ENCODE peak calls at places on chromosomes 3 and 15, in seven cellular contexts. One of them, this sample, is unnamed.

GRCh38 chr3:166270428-166270827 is 433.2 kb upstream of the BCHE start:
- DNase-seq in esophagus squamous epithelium: no peak
- DNase-seq in ovary: no peak
- DNase-seq in pancreas: no peak
- DNase-seq in Panc1: no peak
- DNase-seq in psoas muscle: no peak
- DNase-seq in RWPE2: no peak
- DNase-seq in this sample: peak; percentile 6

GRCh38 chr15:95142441-95142840 is 911.1 kb downstream of the MCTP2 start:
- DNase-seq in esophagus squamous epithelium: no peak
- DNase-seq in ovary: no peak
- DNase-seq in pancreas: no peak
- DNase-seq in Panc1: no peak
- DNase-seq in psoas muscle: no peak
- DNase-seq in RWPE2: no peak
- DNase-seq in this sample: no peak

GRCh38 chr3:115835946-115836345 is 212.6 kb downstream of the GAP43 start:
- DNase-seq in esophagus squamous epithelium: no peak
- DNase-seq in ovary: no peak
- DNase-seq in pancreas: no peak
- DNase-seq in Panc1: no peak
- DNase-seq in psoas muscle: no peak
- DNase-seq in RWPE2: no peak
- DNase-seq in this sample: no peak

GRCh38 chr15:39300451-39301153 is 280.3 kb upstream of the THBS1 start:
- DNase-seq in esophagus squamous epithelium: no peak
- DNase-seq in ovary: no peak
- DNase-seq in pancreas: no peak
- DNase-seq in Panc1: no peak
- DNase-seq in psoas muscle: no peak
- DNase-seq in RWPE2: no peak
- DNase-seq in this sample: no peak

GRCh38 chr3:188021502-188022040 is 132.4 kb upstream of the LPP start:
- DNase-seq in esophagus squamous epithelium: no peak
- DNase-seq in ovary: no peak
- DNase-seq in pancreas: no peak
- DNase-seq in Panc1: no peak
- DNase-seq in psoas muscle: no peak
- DNase-seq in RWPE2: no peak
- DNase-seq in this sample: peak; percentile 33

GRCh38 chr3:160556141-160556540 is 9.2 kb downstream of the KPNA4 start:
- DNase-seq in esophagus squamous epithelium: no peak
- DNase-seq in ovary: no peak
- DNase-seq in pancreas: no peak
- DNase-seq in Panc1: no peak
- DNase-seq in psoas muscle: no peak
- DNase-seq in RWPE2: no peak
- DNase-seq in this sample: no peak

GRCh38 chr3:56089739-56090138 is 378.5 kb downstream of the ERC2 start:
- DNase-seq in esophagus squamous epithelium: no peak
- DNase-seq in ovary: no peak
- DNase-seq in pancreas: no peak
- DNase-seq in Panc1: no peak
- DNase-seq in psoas muscle: no peak
- DNase-seq in RWPE2: no peak
- DNase-seq in this sample: no peak

GRCh38 chr15:73677146-73677607 is 7.0 kb upstream of the CD276 start:
- DNase-seq in esophagus squamous epithelium: no peak
- DNase-seq in ovary: peak; percentile 55
- DNase-seq in pancreas: peak; percentile 61
- DNase-seq in Panc1: peak; percentile 46
- DNase-seq in psoas muscle: peak; percentile 46
- DNase-seq in RWPE2: no peak
- DNase-seq in this sample: no peak

GRCh38 chr15:62403164-62403809 is 238.2 kb upstream of the C2CD4B start:
- DNase-seq in esophagus squamous epithelium: no peak
- DNase-seq in ovary: no peak
- DNase-seq in pancreas: no peak
- DNase-seq in Panc1: no peak
- DNase-seq in psoas muscle: no peak
- DNase-seq in RWPE2: no peak
- DNase-seq in this sample: no peak

GRCh38 chr3:81910244-81910852 is 148.9 kb upstream of the GBE1 start:
- DNase-seq in esophagus squamous epithelium: no peak
- DNase-seq in ovary: no peak
- DNase-seq in pancreas: no peak
- DNase-seq in Panc1: peak; percentile 1
- DNase-seq in psoas muscle: no peak
- DNase-seq in RWPE2: no peak
- DNase-seq in this sample: no peak

GRCh38 chr3:94525039-94525438 is 462.2 kb downstream of the NSUN3 start:
- DNase-seq in esophagus squamous epithelium: no peak
- DNase-seq in ovary: peak; percentile 41
- DNase-seq in pancreas: no peak
- DNase-seq in Panc1: no peak
- DNase-seq in psoas muscle: no peak
- DNase-seq in RWPE2: no peak
- DNase-seq in this sample: no peak

GRCh38 chr3:34864011-34864410 is 775.3 kb upstream of the ARPP21 start:
- DNase-seq in esophagus squamous epithelium: no peak
- DNase-seq in ovary: no peak
- DNase-seq in pancreas: no peak
- DNase-seq in Panc1: no peak
- DNase-seq in psoas muscle: no peak
- DNase-seq in RWPE2: no peak
- DNase-seq in this sample: no peak

GRCh38 chr15:72421484-72421883 is 23.4 kb downstream of the TMEM202 start:
- DNase-seq in esophagus squamous epithelium: no peak
- DNase-seq in ovary: no peak
- DNase-seq in pancreas: no peak
- DNase-seq in Panc1: no peak
- DNase-seq in psoas muscle: no peak
- DNase-seq in RWPE2: no peak
- DNase-seq in this sample: no peak

GRCh38 chr3:77189684-77190083 is 149.8 kb downstream of the ROBO2 start:
- DNase-seq in esophagus squamous epithelium: no peak
- DNase-seq in ovary: no peak
- DNase-seq in pancreas: no peak
- DNase-seq in Panc1: no peak
- DNase-seq in psoas muscle: no peak
- DNase-seq in RWPE2: no peak
- DNase-seq in this sample: no peak

GRCh38 chr3:38047896-38048295 is 8.9 kb downstream of the DLEC1 start:
- DNase-seq in esophagus squamous epithelium: no peak
- DNase-seq in ovary: no peak
- DNase-seq in pancreas: no peak
- DNase-seq in Panc1: no peak
- DNase-seq in psoas muscle: no peak
- DNase-seq in RWPE2: no peak
- DNase-seq in this sample: no peak

DNA sequence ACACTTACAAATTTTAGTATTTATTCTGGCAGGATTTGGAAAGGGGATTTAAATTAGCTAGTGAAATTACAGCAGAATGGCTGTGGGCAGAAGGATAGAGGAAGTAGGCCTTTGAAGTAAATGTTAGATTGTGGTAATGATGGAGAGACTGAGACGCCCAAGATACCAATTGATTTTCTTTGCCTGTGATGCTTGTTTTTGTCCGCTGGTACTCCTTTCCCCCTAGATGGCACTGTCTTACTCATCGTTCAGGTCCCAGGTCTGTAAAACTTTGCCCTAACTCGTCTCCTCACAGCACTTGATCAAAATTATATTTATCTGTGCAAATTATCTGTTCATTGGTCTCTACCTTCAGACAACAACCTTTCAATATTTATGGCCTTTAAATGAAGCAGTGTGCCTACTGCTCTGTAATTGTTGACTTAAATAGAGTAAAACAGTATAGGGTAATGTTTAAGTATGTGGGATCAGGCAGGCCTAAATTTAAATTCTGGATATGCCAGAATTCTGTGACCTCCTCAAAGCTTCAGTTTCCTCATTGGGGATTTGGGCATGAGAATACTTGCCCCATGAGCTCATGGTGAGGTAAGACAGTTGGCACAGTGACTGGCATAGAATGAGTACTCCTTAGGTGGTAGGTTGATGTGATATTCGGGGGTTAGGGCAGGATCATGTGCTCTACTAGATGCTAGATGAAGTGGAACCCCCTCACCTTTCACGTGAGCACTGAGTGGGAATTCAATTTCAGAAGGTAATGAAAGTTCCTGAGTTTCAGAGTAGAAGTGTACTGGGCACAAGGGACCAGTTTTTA is 14.7 kb downstream of the ARL8B start:
- DNase-seq in esophagus squamous epithelium: no peak
- DNase-seq in ovary: no peak
- DNase-seq in pancreas: no peak
- DNase-seq in Panc1: no peak
- DNase-seq in psoas muscle: no peak
- DNase-seq in RWPE2: no peak
- DNase-seq in this sample: no peak
- TF ChIP-seq CTCF in esophagus squamous epithelium: no peak
- TF ChIP-seq CTCF in ovary: no peak
- TF ChIP-seq CTCF in pancreas: peak; percentile 7
- TF ChIP-seq CTCF in Panc1: peak; percentile 63
- TF ChIP-seq CTCF in psoas muscle: peak; percentile 33
- TF ChIP-seq CTCF in RWPE2: peak; percentile 77
- TF ChIP-seq CTCF in this sample: peak; percentile 43

DNA sequence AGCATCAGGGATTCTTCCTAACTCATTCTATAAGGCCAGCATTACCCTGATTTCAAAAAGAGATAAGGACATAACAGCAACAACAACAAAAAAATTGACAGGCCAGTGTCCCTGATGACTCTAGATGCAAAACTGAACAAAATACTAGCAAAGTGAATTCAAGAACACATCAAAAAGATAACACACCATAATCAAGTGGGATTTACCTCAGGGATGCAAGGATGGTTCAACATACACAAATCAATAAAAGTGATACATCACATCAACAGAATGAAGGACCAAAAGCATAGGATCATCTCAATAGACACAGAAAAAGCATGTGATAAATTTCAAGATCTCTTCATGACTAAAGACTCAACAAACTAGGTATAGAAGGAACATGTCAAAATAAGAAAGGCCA is 119.6 kb downstream of the STT3B start:
- DNase-seq in esophagus squamous epithelium: no peak
- DNase-seq in ovary: no peak
- DNase-seq in pancreas: no peak
- DNase-seq in Panc1: no peak
- DNase-seq in psoas muscle: no peak
- DNase-seq in RWPE2: no peak
- DNase-seq in this sample: no peak
- H3K9me3 ChIP-seq in esophagus squamous epithelium: peaks cover 56% of the 10 kb centered on the region
- H3K9me3 ChIP-seq in ovary: no peaks in the 10 kb centered on the region
- H3K9me3 ChIP-seq in pancreas: peaks cover 3% of the 10 kb centered on the region
- H3K9me3 ChIP-seq in Panc1: peaks cover 20% of the 10 kb centered on the region
- H3K9me3 ChIP-seq in psoas muscle: peaks cover 68% of the 10 kb centered on the region
- H3K9me3 ChIP-seq in RWPE2: peaks cover 10% of the 10 kb centered on the region
- H3K9me3 ChIP-seq in this sample: peaks cover 30% of the 10 kb centered on the region

DNA sequence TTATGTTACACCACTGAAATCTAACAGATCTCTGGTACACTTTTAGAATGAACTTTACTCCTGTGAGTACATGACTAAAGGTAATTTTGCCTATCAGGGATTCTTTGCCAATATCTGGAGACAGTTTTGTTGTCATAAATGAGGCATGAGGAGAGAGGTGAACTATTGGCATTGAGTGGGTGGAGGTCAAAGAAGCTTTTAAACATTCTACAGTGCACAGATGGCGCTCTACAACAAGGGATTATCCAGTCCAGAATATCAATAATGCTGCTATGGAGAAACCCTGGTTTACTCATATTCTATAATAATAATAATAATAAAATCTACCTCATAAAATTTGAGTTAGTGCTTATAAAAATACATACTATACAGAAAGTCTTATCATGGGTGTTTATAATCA is 702.3 kb downstream of the SI start:
- DNase-seq in esophagus squamous epithelium: no peak
- DNase-seq in ovary: no peak
- DNase-seq in pancreas: no peak
- DNase-seq in Panc1: no peak
- DNase-seq in psoas muscle: no peak
- DNase-seq in RWPE2: no peak
- DNase-seq in this sample: no peak
- TF ChIP-seq CTCF in esophagus squamous epithelium: no peak
- TF ChIP-seq CTCF in ovary: no peak
- TF ChIP-seq CTCF in pancreas: no peak
- TF ChIP-seq CTCF in Panc1: no peak
- TF ChIP-seq CTCF in psoas muscle: no peak
- TF ChIP-seq CTCF in RWPE2: no peak
- TF ChIP-seq CTCF in this sample: no peak

GRCh38 chr15:99070268-99070667 is 34.6 kb upstream of the SYNM start:
- DNase-seq in esophagus squamous epithelium: no peak
- DNase-seq in ovary: no peak
- DNase-seq in pancreas: no peak
- DNase-seq in Panc1: no peak
- DNase-seq in psoas muscle: no peak
- DNase-seq in RWPE2: no peak
- DNase-seq in this sample: no peak
- H3K9me3 ChIP-seq in esophagus squamous epithelium: no peaks in the 10 kb centered on the region
- H3K9me3 ChIP-seq in ovary: no peaks in the 10 kb centered on the region
- H3K9me3 ChIP-seq in pancreas: no peaks in the 10 kb centered on the region
- H3K9me3 ChIP-seq in Panc1: no peaks in the 10 kb centered on the region
- H3K9me3 ChIP-seq in psoas muscle: no peaks in the 10 kb centered on the region
- H3K9me3 ChIP-seq in RWPE2: no peaks in the 10 kb centered on the region
- H3K9me3 ChIP-seq in this sample: no peaks in the 10 kb centered on the region

GRCh38 chr3:26589678-26590077 is 32.9 kb upstream of the LRRC3B start:
- DNase-seq in esophagus squamous epithelium: no peak
- DNase-seq in ovary: no peak
- DNase-seq in pancreas: no peak
- DNase-seq in Panc1: no peak
- DNase-seq in psoas muscle: no peak
- DNase-seq in RWPE2: no peak
- DNase-seq in this sample: no peak
- TF ChIP-seq CTCF in esophagus squamous epithelium: no peak
- TF ChIP-seq CTCF in ovary: no peak
- TF ChIP-seq CTCF in pancreas: no peak
- TF ChIP-seq CTCF in Panc1: no peak
- TF ChIP-seq CTCF in psoas muscle: no peak
- TF ChIP-seq CTCF in RWPE2: no peak
- TF ChIP-seq CTCF in this sample: no peak

GRCh38 chr15:20272422-20273184 is 269.0 kb downstream of the GOLGA6L6 start:
- DNase-seq in esophagus squamous epithelium: no peak
- DNase-seq in ovary: no peak
- DNase-seq in pancreas: no peak
- DNase-seq in Panc1: no peak
- DNase-seq in psoas muscle: no peak
- DNase-seq in RWPE2: no peak
- DNase-seq in this sample: no peak

GRCh38 chr15:20271647-20272046 is 270.0 kb downstream of the GOLGA6L6 start:
- DNase-seq in esophagus squamous epithelium: no peak
- DNase-seq in ovary: no peak
- DNase-seq in pancreas: no peak
- DNase-seq in Panc1: no peak
- DNase-seq in psoas muscle: no peak
- DNase-seq in RWPE2: no peak
- DNase-seq in this sample: no peak
- H3K9me3 ChIP-seq in esophagus squamous epithelium: peaks cover 27% of the 10 kb centered on the region
- H3K9me3 ChIP-seq in ovary: no peaks in the 10 kb centered on the region
- H3K9me3 ChIP-seq in pancreas: no peaks in the 10 kb centered on the region
- H3K9me3 ChIP-seq in Panc1: no peaks in the 10 kb centered on the region
- H3K9me3 ChIP-seq in psoas muscle: peaks cover 4% of the 10 kb centered on the region
- H3K9me3 ChIP-seq in RWPE2: peaks cover 3% of the 10 kb centered on the region
- H3K9me3 ChIP-seq in this sample: peaks cover 85% of the 10 kb centered on the region

GRCh38 chr3:8278448-8278847 is 223.2 kb upstream of the LMCD1 start:
- DNase-seq in esophagus squamous epithelium: no peak
- DNase-seq in ovary: no peak
- DNase-seq in pancreas: no peak
- DNase-seq in Panc1: no peak
- DNase-seq in psoas muscle: no peak
- DNase-seq in RWPE2: no peak
- DNase-seq in this sample: no peak
- TF ChIP-seq CTCF in esophagus squamous epithelium: no peak
- TF ChIP-seq CTCF in ovary: no peak
- TF ChIP-seq CTCF in pancreas: no peak
- TF ChIP-seq CTCF in Panc1: peak; percentile 15
- TF ChIP-seq CTCF in psoas muscle: no peak
- TF ChIP-seq CTCF in RWPE2: no peak
- TF ChIP-seq CTCF in this sample: no peak

GRCh38 chr3:6571448-6571847 is 289.5 kb upstream of the GRM7 start:
- DNase-seq in esophagus squamous epithelium: no peak
- DNase-seq in ovary: no peak
- DNase-seq in pancreas: no peak
- DNase-seq in Panc1: no peak
- DNase-seq in psoas muscle: no peak
- DNase-seq in RWPE2: no peak
- DNase-seq in this sample: no peak
- H3K9me3 ChIP-seq in esophagus squamous epithelium: no peaks in the 10 kb centered on the region
- H3K9me3 ChIP-seq in ovary: no peaks in the 10 kb centered on the region
- H3K9me3 ChIP-seq in pancreas: no peaks in the 10 kb centered on the region
- H3K9me3 ChIP-seq in Panc1: no peaks in the 10 kb centered on the region
- H3K9me3 ChIP-seq in psoas muscle: no peaks in the 10 kb centered on the region
- H3K9me3 ChIP-seq in RWPE2: no peaks in the 10 kb centered on the region
- H3K9me3 ChIP-seq in this sample: peaks cover 3% of the 10 kb centered on the region

This sample was measured in AG04450.